ENCODE peak calls at places on chromosomes 7 and 10, in six cellular contexts. One of them, this sample, is unnamed.

GRCh38 chr10:126251778-126252407 is 136.4 kb downstream of the ADAM12 start:
- DNase-seq in cardiac muscle cell: no peak
- DNase-seq in nephron progenitor cell: no peak
- DNase-seq in breast epithelium: no peak
- DNase-seq in KBM-7: no peak
- DNase-seq in activated T-cell treated with anti-CD3 and anti-CD28 coated beads for 24 hours: no peak
- DNase-seq in this sample: no peak

GRCh38 chr7:28573059-28573553 is 160.8 kb downstream of the CREB5 start:
- DNase-seq in activated T-cell treated with anti-CD3 and anti-CD28 coated beads for 24 hours: no peak
- DNase-seq in cardiac muscle cell: peak
- DNase-seq in KBM-7: no peak
- DNase-seq in breast epithelium: peak
- DNase-seq in nephron progenitor cell: no peak
- DNase-seq in this sample: no peak

GRCh38 chr7:131688738-131689661 is 132.6 kb upstream of the PODXL start:
- DNase-seq in cardiac muscle cell: peak
- DNase-seq in breast epithelium: peak
- DNase-seq in nephron progenitor cell: peak
- DNase-seq in KBM-7: peak
- DNase-seq in activated T-cell treated with anti-CD3 and anti-CD28 coated beads for 24 hours: peak
- DNase-seq in this sample: no peak

GRCh38 chr10:61759751-61760150 is 97.0 kb downstream of the CABCOCO1 start:
- DNase-seq in breast epithelium: no peak
- DNase-seq in cardiac muscle cell: no peak
- DNase-seq in KBM-7: no peak
- DNase-seq in nephron progenitor cell: no peak
- DNase-seq in activated T-cell treated with anti-CD3 and anti-CD28 coated beads for 24 hours: no peak
- DNase-seq in this sample: no peak

GRCh38 chr10:62036186-62037081 is 134.9 kb downstream of the ARID5B start:
- DNase-seq in cardiac muscle cell: no peak
- DNase-seq in KBM-7: no peak
- DNase-seq in nephron progenitor cell: no peak
- DNase-seq in activated T-cell treated with anti-CD3 and anti-CD28 coated beads for 24 hours: no peak
- DNase-seq in breast epithelium: no peak
- DNase-seq in this sample: no peak

GRCh38 chr10:129707406-129708388 is 240.7 kb downstream of the MGMT start:
- DNase-seq in KBM-7: no peak
- DNase-seq in nephron progenitor cell: no peak
- DNase-seq in cardiac muscle cell: peak
- DNase-seq in breast epithelium: no peak
- DNase-seq in activated T-cell treated with anti-CD3 and anti-CD28 coated beads for 24 hours: no peak
- DNase-seq in this sample: no peak

GRCh38 chr7:101945034-101945758 is 127.8 kb downstream of the CUX1 start:
- DNase-seq in cardiac muscle cell: no peak
- DNase-seq in nephron progenitor cell: no peak
- DNase-seq in breast epithelium: no peak
- DNase-seq in activated T-cell treated with anti-CD3 and anti-CD28 coated beads for 24 hours: no peak
- DNase-seq in KBM-7: no peak
- DNase-seq in this sample: no peak

GRCh38 chr7:76011437-76011836 is 17.0 kb upstream of the TMEM120A start:
- DNase-seq in cardiac muscle cell: peak
- DNase-seq in breast epithelium: no peak
- DNase-seq in activated T-cell treated with anti-CD3 and anti-CD28 coated beads for 24 hours: no peak
- DNase-seq in KBM-7: no peak
- DNase-seq in nephron progenitor cell: no peak
- DNase-seq in this sample: no peak

GRCh38 chr7:46932656-46933424 is 649.1 kb downstream of the TNS3 start:
- DNase-seq in nephron progenitor cell: no peak
- DNase-seq in cardiac muscle cell: peak
- DNase-seq in KBM-7: no peak
- DNase-seq in activated T-cell treated with anti-CD3 and anti-CD28 coated beads for 24 hours: no peak
- DNase-seq in breast epithelium: peak
- DNase-seq in this sample: no peak

GRCh38 chr10:45505336-45505735 is 131.3 kb downstream of the ALOX5 start:
- DNase-seq in breast epithelium: no peak
- DNase-seq in cardiac muscle cell: no peak
- DNase-seq in activated T-cell treated with anti-CD3 and anti-CD28 coated beads for 24 hours: no peak
- DNase-seq in nephron progenitor cell: no peak
- DNase-seq in KBM-7: no peak
- DNase-seq in this sample: no peak

GRCh38 chr10:118571123-118571522 is 24.3 kb downstream of the PRLHR start:
- DNase-seq in cardiac muscle cell: peak
- DNase-seq in KBM-7: no peak
- DNase-seq in activated T-cell treated with anti-CD3 and anti-CD28 coated beads for 24 hours: no peak
- DNase-seq in breast epithelium: peak
- DNase-seq in nephron progenitor cell: no peak
- DNase-seq in this sample: no peak

GRCh38 chr10:9796567-9796966 is 1221.1 kb upstream of the CELF2 start:
- DNase-seq in activated T-cell treated with anti-CD3 and anti-CD28 coated beads for 24 hours: no peak
- DNase-seq in breast epithelium: no peak
- DNase-seq in KBM-7: no peak
- DNase-seq in cardiac muscle cell: no peak
- DNase-seq in nephron progenitor cell: no peak
- DNase-seq in this sample: no peak

GRCh38 chr10:43981232-43981631 is 332.6 kb upstream of the ZNF32 start:
- DNase-seq in nephron progenitor cell: no peak
- DNase-seq in activated T-cell treated with anti-CD3 and anti-CD28 coated beads for 24 hours: no peak
- DNase-seq in breast epithelium: no peak
- DNase-seq in KBM-7: no peak
- DNase-seq in cardiac muscle cell: peak
- DNase-seq in this sample: no peak

GRCh38 chr10:132961-133898 is 2.0 kb upstream of the ZMYND11 start:
- DNase-seq in activated T-cell treated with anti-CD3 and anti-CD28 coated beads for 24 hours: no peak
- DNase-seq in KBM-7: no peak
- DNase-seq in nephron progenitor cell: no peak
- DNase-seq in cardiac muscle cell: peak
- DNase-seq in breast epithelium: no peak
- DNase-seq in this sample: no peak

GRCh38 chr10:108338146-108338545 is 1173.6 kb upstream of the SORCS1 start:
- DNase-seq in cardiac muscle cell: no peak
- DNase-seq in KBM-7: no peak
- DNase-seq in activated T-cell treated with anti-CD3 and anti-CD28 coated beads for 24 hours: no peak
- DNase-seq in breast epithelium: no peak
- DNase-seq in nephron progenitor cell: no peak
- DNase-seq in this sample: no peak

GRCh38 chr7:133509822-133510221 is 256.9 kb downstream of the EXOC4 start:
- DNase-seq in breast epithelium: no peak
- DNase-seq in cardiac muscle cell: no peak
- DNase-seq in nephron progenitor cell: no peak
- DNase-seq in KBM-7: no peak
- DNase-seq in activated T-cell treated with anti-CD3 and anti-CD28 coated beads for 24 hours: no peak
- DNase-seq in this sample: no peak

GRCh38 chr7:2905027-2905426 is 60.9 kb upstream of the GNA12 start:
- DNase-seq in activated T-cell treated with anti-CD3 and anti-CD28 coated beads for 24 hours: no peak
- DNase-seq in breast epithelium: no peak
- DNase-seq in nephron progenitor cell: no peak
- DNase-seq in cardiac muscle cell: no peak
- DNase-seq in KBM-7: no peak
- DNase-seq in this sample: no peak

GRCh38 chr7:97873606-97874005 is 1.4 kb upstream of the ASNS start:
- DNase-seq in breast epithelium: no peak
- DNase-seq in activated T-cell treated with anti-CD3 and anti-CD28 coated beads for 24 hours: no peak
- DNase-seq in cardiac muscle cell: no peak
- DNase-seq in KBM-7: no peak
- DNase-seq in nephron progenitor cell: no peak
- DNase-seq in this sample: no peak

GRCh38 chr7:1593091-1593866 is 23.4 kb upstream of the PSMG3 start:
- DNase-seq in nephron progenitor cell: no peak
- DNase-seq in breast epithelium: no peak
- DNase-seq in KBM-7: no peak
- DNase-seq in cardiac muscle cell: peak
- DNase-seq in activated T-cell treated with anti-CD3 and anti-CD28 coated beads for 24 hours: no peak
- DNase-seq in this sample: no peak

GRCh38 chr10:116281780-116282179 is 8.8 kb upstream of the GFRA1 start:
- DNase-seq in cardiac muscle cell: no peak
- DNase-seq in breast epithelium: no peak
- DNase-seq in nephron progenitor cell: no peak
- DNase-seq in activated T-cell treated with anti-CD3 and anti-CD28 coated beads for 24 hours: no peak
- DNase-seq in KBM-7: no peak
- DNase-seq in this sample: no peak

GRCh38 chr7:128113839-128114238 is 82.6 kb upstream of the LRRC4 start:
- DNase-seq in nephron progenitor cell: no peak
- DNase-seq in activated T-cell treated with anti-CD3 and anti-CD28 coated beads for 24 hours: no peak
- DNase-seq in cardiac muscle cell: no peak
- DNase-seq in breast epithelium: no peak
- DNase-seq in KBM-7: no peak
- DNase-seq in this sample: no peak